ENCODE peak calls at places on chromosome 2, in four cellular contexts. J is astrocyte of the spinal cord, R is GM12865, I is IMR-90. Z is an unnamed sample.
A peak's percentile ranks its signal among the peaks of the same experiment; 100 is the strongest.

GRCh38 chr2:216842634-216843033 is 17.2 kb downstream of the TNP1 start:
- DNase-seq in J (no peak), R (no peak), I (no peak), Z (peak; percentile 53)

GRCh38 chr2:157322432-157322831 is 3.2 kb downstream of the ERMN start:
- DNase-seq in J (no peak), I (no peak), R (no peak), Z (no peak)

GRCh38 chr2:186551323-186552050 is 38.4 kb upstream of the ITGAV start:
- DNase-seq in I (no peak), R (no peak), J (peak; percentile 39), Z (no peak)

GRCh38 chr2:119681868-119682220 is 2.8 kb downstream of the TMEM177 start:
- DNase-seq in R (no peak), J (no peak), I (no peak), Z (no peak)

GRCh38 chr2:8300216-8300615 is 381.6 kb upstream of the ID2 start:
- DNase-seq in J (no peak), R (no peak), I (no peak), Z (no peak)

GRCh38 chr2:48527211-48527880 is 2.6 kb upstream of the STON1 start:
- DNase-seq in J (no peak), I (peak; percentile 58), R (no peak), Z (no peak)

GRCh38 chr2:85446296-85447221 is 28.0 kb downstream of the SH2D6 start:
- DNase-seq in J (no peak), I (peak; percentile 34), R (no peak), Z (no peak)

GRCh38 chr2:25201794-25202193 is 33.4 kb upstream of the POMC start:
- DNase-seq in R (no peak), I (no peak), J (no peak), Z (no peak)

GRCh38 chr2:127431408-127432023 is 13.3 kb downstream of the PROC start:
- DNase-seq in I (no peak), J (no peak), R (no peak), Z (no peak)

DNA sequence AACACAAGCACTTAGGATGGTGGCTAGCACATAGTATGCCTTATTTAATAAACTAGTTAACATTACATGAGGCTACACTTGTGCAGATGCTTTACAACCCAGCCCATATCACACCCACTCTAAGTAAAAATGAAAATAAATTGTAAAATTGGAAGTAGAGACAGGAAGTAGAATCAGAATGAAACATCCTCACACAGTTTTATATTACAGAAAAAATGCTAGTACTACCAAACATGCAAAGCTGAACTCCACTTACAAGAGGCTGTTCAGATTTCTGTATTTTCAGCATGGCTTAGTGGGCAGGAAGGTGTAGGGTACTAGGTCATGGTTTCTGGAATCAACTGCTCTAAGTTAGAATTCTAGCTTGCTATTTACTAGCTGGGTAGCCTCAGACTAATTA is 18.2 kb upstream of the CRIM1 start:
- DNase-seq in J (no peak), I (no peak), R (no peak), Z (no peak)
- H3K4me3 ChIP-seq in J (no peak overlapping the region), I (no peak overlapping the region), R (no peak overlapping the region), Z (no peak overlapping the region)

GRCh38 chr2:201881382-201881720 is 75.0 kb downstream of the CDK15 start:
- DNase-seq in J (no peak), I (peak; percentile 50), R (no peak), Z (peak; percentile 81)
- TF ChIP-seq CTCF in J (no peak), I (no peak), R (no peak), Z (no peak)

GRCh38 chr2:179861777-179862117 is 335 bp upstream of the ZNF385B start:
- DNase-seq in I (peak; percentile 5), R (no peak), J (peak; percentile 22), Z (peak; percentile 9)

GRCh38 chr2:179857236-179857635 is 4.2 kb downstream of the ZNF385B start:
- DNase-seq in I (no peak), J (no peak), R (no peak), Z (no peak)

GRCh38 chr2:179860255-179861026 is 971 bp downstream of the ZNF385B start:
- DNase-seq in J (no peak), I (no peak), R (no peak), Z (peak; percentile 8)

GRCh38 chr2:179861027-179861776 is at the start of gene ZNF385B:
- DNase-seq in J (no peak), R (peak; percentile 16), I (peak; percentile 3), Z (peak; percentile 50)

DNA sequence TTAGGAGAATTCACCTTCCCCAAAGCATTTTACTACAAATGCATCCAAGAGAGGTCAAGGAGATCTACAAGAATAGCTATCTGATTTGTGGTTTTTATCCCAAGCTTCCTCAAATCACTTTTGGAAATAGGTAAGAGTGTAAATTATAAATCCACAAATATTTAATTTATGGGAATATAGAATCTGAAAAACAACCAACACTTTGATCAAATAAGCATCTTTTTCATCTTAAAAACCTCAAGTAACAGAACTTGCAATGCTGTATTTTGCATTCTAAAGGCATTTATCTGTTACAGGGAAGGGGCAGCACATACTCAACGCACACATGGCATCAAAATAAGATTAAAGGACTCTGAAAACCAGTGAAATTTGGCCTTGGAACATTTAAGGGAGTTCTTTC is 1.9 kb downstream of the ZNF385B start:
- DNase-seq in J (no peak), R (no peak), I (no peak), Z (no peak)
- H3K4me3 ChIP-seq in J (no peak overlapping the region), R (no peak overlapping the region), I (no peak overlapping the region), Z (no peak overlapping the region)

DNA sequence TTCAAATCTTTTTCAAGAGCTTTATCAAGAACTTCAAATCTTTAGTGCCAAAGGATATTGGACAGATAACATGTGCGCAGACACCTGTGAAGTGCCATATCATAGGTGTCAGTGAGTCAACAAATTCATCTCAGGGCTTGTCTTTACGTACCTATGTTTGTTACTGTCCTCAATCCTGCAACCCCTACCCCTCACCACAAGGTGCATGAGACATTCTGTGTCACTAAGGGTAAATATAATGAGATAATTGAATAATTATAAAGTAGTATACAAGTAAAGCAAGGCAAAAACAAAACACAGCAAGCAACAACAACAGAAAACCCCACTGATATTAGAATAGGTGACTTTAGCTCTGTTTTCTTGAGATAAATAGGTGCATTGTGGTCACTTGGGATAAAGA is 1495.8 kb upstream of the TMEFF2 start:
- DNase-seq in I (no peak), R (no peak), J (no peak), Z (no peak)
- TF ChIP-seq CTCF in I (no peak), R (no peak), J (no peak), Z (no peak)

DNA sequence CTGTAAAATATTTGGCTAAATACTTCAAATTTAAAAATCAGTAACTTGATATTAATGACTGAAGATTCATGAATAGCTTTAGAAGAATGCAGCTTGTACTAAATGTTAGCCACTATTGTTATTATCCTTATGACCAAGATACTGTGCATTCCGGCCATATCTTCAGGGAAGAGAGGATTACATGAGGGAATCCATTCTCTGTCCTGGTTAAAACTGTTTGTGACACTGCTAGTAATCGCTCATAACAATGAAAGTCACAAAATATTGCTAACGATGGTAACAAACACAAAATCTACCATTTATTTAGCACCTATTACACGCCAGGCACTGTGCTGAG is 217.7 kb downstream of the PRKCE start:
- DNase-seq in J (peak; percentile 40), I (peak; percentile 74), R (no peak), Z (no peak)
- H3K4me3 ChIP-seq in J (no peak overlapping the region), I (no peak overlapping the region), R (no peak overlapping the region), Z (no peak overlapping the region)

GRCh38 chr2:106095478-106096392 is 98.4 kb downstream of the UXS1 start:
- DNase-seq in J (no peak), I (no peak), R (no peak), Z (no peak)
- TF ChIP-seq CTCF in J (no peak), I (no peak), R (no peak), Z (no peak)

GRCh38 chr2:29015701-29016470 is 34.8 kb downstream of the TOGARAM2 start:
- DNase-seq in R (no peak), I (no peak), J (no peak), Z (no peak)

GRCh38 chr2:29012211-29012681 is 31.1 kb downstream of the TOGARAM2 start:
- DNase-seq in J (peak; percentile 15), I (no peak), R (peak; percentile 52), Z (no peak)

GRCh38 chr2:29014811-29015414 is 33.8 kb downstream of the TOGARAM2 start:
- DNase-seq in J (peak; percentile 85), I (peak; percentile 57), R (peak; percentile 49), Z (peak; percentile 8)

GRCh38 chr2:29013046-29013780 is 32.1 kb downstream of the TOGARAM2 start:
- DNase-seq in R (no peak), I (peak; percentile 15), J (peak; percentile 32), Z (no peak)

GRCh38 chr2:29014331-29014730 is 33.2 kb downstream of the TOGARAM2 start:
- DNase-seq in R (no peak), J (no peak), I (no peak), Z (no peak)
- H3K4me3 ChIP-seq in R (no peak overlapping the region), J (no peak overlapping the region), I (no peak overlapping the region), Z (no peak overlapping the region)

DNA sequence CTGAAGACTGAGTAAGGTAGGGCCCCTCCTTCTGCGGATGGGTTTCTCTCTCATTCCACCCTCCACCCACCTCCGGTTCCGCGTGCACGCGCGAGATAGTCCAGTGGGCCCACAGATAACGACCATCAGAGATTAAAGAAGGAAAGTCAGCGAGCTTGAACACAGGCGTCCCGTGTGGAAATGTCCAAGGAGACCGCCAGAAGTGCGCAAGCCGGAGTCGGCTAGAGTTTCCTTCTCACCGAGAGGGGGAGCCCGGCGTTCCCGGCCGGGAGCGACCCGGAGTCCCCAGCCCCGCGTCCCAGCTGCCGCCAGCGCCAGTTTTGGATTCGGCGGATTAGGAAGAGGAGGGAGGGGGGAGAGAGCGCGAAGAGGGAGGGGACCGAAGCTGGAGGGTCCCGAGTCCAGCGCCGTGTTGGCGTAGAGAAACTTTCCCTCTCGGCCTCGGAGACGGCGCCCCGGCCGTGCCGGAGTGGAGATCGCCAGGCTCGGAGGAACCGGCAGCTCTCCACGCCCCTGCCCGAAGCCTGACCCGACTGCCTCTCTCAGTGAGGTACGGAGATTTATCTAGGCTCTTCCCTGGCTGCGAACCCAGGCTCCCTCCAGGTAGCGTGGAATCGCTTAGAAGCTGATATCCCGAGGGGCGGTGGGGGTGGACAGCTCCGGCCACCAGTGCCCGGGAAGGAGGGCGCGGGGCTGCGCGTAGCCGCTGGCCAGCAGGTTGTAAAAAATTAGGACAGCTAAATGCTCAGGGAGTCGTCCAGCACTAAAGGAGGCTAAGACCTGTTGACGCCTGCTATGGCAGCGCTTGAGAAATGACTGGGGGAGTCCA is at the start of gene GULP1:
- DNase-seq in R (no peak), J (peak; percentile 84), I (peak; percentile 75), Z (peak; percentile 73)
- TF ChIP-seq CTCF in R (no peak), J (peak; percentile 78), I (peak; percentile 65), Z (peak; percentile 72)

Z was measured in foreskin fibroblast.